ENCODE peak calls at places on chromosome 21, in four cellular contexts. O, M, W and J are unnamed samples.

GRCh38 chr21:21003701-21004100 is 5.5 kb downstream of the NCAM2 start:
- DNase-seq in W (no peak), M (peak), O (no peak), J (no peak)

GRCh38 chr21:29453511-29453910 is 154.8 kb downstream of the BACH1 start:
- DNase-seq in O (no peak), M (no peak), W (no peak), J (no peak)

GRCh38 chr21:26795866-26796329 is 49.3 kb downstream of the ADAMTS1 start:
- DNase-seq in O (no peak), M (no peak), W (peak), J (no peak)

GRCh38 chr21:34722684-34723300 is 54.0 kb downstream of the CLIC6 start:
- DNase-seq in W (no peak), O (peak), M (peak), J (no peak)

GRCh38 chr21:46458315-46459023 is at the start of gene DIP2A:
- DNase-seq in O (peak), W (peak), M (peak), J (peak)

GRCh38 chr21:38787461-38788274 is 18.1 kb upstream of the ETS2 start:
- DNase-seq in W (no peak), O (peak), M (no peak), J (no peak)

GRCh38 chr21:33412832-33413519 is 9.8 kb downstream of the IFNGR2 start:
- DNase-seq in O (peak), W (no peak), M (no peak), J (no peak)

GRCh38 chr21:27269646-27270045 is 302.8 kb upstream of the ADAMTS5 start:
- DNase-seq in M (no peak), O (no peak), W (no peak), J (no peak)

GRCh38 chr21:35236090-35236489 is 187.0 kb upstream of the RUNX1 start:
- DNase-seq in W (no peak), O (no peak), M (peak), J (no peak)

GRCh38 chr21:44500111-44500510 is 39.9 kb downstream of the KRTAP10-1 start:
- DNase-seq in M (no peak), W (no peak), O (peak), J (no peak)
- TF ChIP-seq CTCF in M (no peak), W (no peak), O (no peak), J (no peak)

DNA sequence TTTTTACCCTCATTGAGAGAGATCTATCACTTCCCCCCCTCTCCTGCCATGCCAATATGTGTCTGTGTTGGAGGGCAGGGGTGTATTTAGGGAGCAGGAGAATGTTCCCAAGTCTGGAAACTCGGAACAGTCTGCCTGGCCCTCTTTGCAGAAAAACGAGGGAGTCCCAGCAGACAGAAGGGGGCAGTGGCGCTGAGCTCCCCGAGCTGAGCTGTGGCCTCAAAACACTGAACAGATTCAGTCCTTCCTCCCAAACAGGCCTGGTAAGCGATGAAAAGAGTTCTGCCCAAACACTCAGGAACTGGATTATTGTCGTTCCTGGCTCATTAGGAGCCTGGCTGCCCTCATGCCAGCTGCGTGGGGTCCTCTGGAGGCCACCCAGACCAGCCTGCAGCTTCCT is 981 bp downstream of the CLDN14 start:
- DNase-seq in O (no peak), M (no peak), W (no peak), J (no peak)
- TF ChIP-seq CTCF in O (no peak), M (peak), W (no peak), J (no peak)

GRCh38 chr21:44337941-44338895 is 972 bp downstream of the CFAP410 start:
- DNase-seq in O (peak), W (no peak), M (peak), J (peak)
- TF ChIP-seq CTCF in O (peak), W (no peak), M (peak), J (peak)

GRCh38 chr21:42515708-42516502 is 2.3 kb downstream of the SLC37A1 start:
- DNase-seq in O (peak), M (no peak), W (no peak), J (peak)
- TF ChIP-seq CTCF in O (no peak), M (no peak), W (no peak), J (no peak)

GRCh38 chr21:40850071-40850470 is 3.1 kb upstream of the DSCAM start:
- DNase-seq in O (no peak), M (no peak), W (no peak), J (no peak)

GRCh38 chr21:40847956-40848355 is 998 bp upstream of the DSCAM start:
- DNase-seq in W (no peak), M (no peak), O (no peak), J (no peak)

GRCh38 chr21:40851749-40852148 is 4.8 kb upstream of the DSCAM start:
- DNase-seq in W (no peak), O (no peak), M (no peak), J (no peak)

GRCh38 chr21:40853956-40854688 is 7.2 kb upstream of the DSCAM start:
- DNase-seq in W (no peak), O (no peak), M (no peak), J (no peak)

DNA sequence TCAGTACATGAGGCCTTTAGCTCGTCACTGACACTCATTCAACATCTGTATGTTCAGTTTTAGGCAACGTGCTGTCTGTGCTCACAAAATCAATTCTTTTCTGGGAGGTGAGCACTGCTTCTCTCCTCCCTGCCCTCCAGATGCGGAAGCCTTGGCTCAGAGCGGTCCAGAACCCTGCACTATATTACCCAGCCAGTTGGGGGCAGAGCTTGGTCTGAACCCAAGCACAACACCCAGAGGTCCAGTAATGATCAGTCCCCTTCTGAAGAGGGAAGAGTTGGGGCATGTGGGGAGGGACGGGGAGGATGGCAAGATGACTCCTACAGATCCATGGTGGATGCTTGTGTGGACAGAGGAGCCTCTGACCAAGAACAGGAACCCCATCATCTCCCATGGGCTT is 5.6 kb upstream of the DSCAM start:
- DNase-seq in W (no peak), M (no peak), O (no peak), J (no peak)
- TF ChIP-seq CTCF in W (no peak), M (no peak), O (no peak), J (no peak)

DNA sequence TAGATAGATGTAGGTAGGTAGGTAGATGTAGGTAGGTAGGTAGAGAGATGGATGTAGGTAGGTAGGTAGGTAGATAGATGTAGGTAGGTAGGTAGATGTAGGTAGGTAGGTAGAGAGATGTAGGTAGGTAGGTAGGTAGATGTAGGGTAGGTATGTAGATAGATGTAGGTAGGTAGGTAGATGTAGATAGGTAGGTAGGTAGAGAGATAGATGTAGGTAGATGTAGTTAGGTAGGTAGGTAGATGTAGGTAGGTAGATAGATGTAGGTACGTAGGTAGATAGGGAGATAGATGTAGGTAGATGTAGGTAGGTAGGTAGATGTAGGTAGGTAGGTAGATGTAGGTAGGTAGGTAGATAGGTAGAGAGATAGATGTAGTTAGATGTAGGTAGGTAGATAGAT is 62.3 kb upstream of the MORC3 start:
- DNase-seq in W (no peak), M (no peak), O (no peak), J (no peak)
- TF ChIP-seq CTCF in W (no peak), M (no peak), O (no peak), J (no peak)

GRCh38 chr21:45326169-45326833 is 38.6 kb upstream of the POFUT2 start:
- DNase-seq in W (no peak), M (no peak), O (peak), J (peak)
- TF ChIP-seq CTCF in W (no peak), M (no peak), O (no peak), J (no peak)